ENCODE peak calls at places on chromosomes 7 and 10, in four cellular contexts. T, E, D and J are unnamed samples. For H3K27me3 and H3K9me3, the result is how much of the 10 kb centered on the place peaks cover.

GRCh38 chr7:130154501-130155317 is 50.5 kb downstream of the TMEM209 start:
- DNase-seq in T (no peak), E (peak), D (peak), J (peak)

GRCh38 chr7:13986208-13986607 is 3.3 kb downstream of the ETV1 start:
- DNase-seq in T (no peak), E (no peak), D (no peak), J (peak)

GRCh38 chr7:155494551-155494950 is 36.6 kb downstream of the EN2 start:
- DNase-seq in T (no peak), E (no peak), D (no peak), J (no peak)

GRCh38 chr7:93016085-93016471 is 101.7 kb downstream of the SAMD9 start:
- DNase-seq in T (no peak), E (no peak), D (no peak), J (peak)

GRCh38 chr7:69859342-69859741 is 261.1 kb downstream of the AUTS2 start:
- DNase-seq in T (no peak), E (no peak), D (no peak), J (no peak)

GRCh38 chr7:128671992-128672391 is at the start of gene GARIN1A:
- DNase-seq in T (no peak), E (no peak), D (no peak), J (no peak)

GRCh38 chr10:70007116-70007820 is 45.4 kb upstream of the MACROH2A2 start:
- DNase-seq in T (no peak), E (no peak), D (no peak), J (peak)

GRCh38 chr7:29607889-29608288 is 44.3 kb downstream of the PRR15 start:
- DNase-seq in T (no peak), E (no peak), D (no peak), J (no peak)

GRCh38 chr10:75935650-75936400 is 504.4 kb downstream of the LRMDA start:
- DNase-seq in T (no peak), E (no peak), D (no peak), J (no peak)

GRCh38 chr7:26436996-26437547 is 145.4 kb downstream of the SNX10 start:
- DNase-seq in T (no peak), E (no peak), D (no peak), J (no peak)

GRCh38 chr7:46463170-46463569 is 542.1 kb upstream of the IGFBP3 start:
- DNase-seq in T (no peak), E (no peak), D (no peak), J (no peak)

GRCh38 chr7:93948873-93949272 is 27.3 kb downstream of the GNG11 start:
- DNase-seq in T (no peak), E (no peak), D (no peak), J (no peak)

GRCh38 chr7:4470246-4470645 is 211.8 kb upstream of the FOXK1 start:
- DNase-seq in T (no peak), E (no peak), D (no peak), J (peak)

GRCh38 chr10:61301560-61301959 is 151.6 kb downstream of the TMEM26 start:
- DNase-seq in T (peak), E (no peak), D (no peak), J (no peak)

GRCh38 chr10:23994459-23995046 is 214.4 kb upstream of the KIAA1217 start:
- DNase-seq in T (peak), E (peak), D (peak), J (peak)

GRCh38 chr7:85833071-85833470 is 646.2 kb upstream of the SEMA3D start:
- DNase-seq in T (no peak), E (no peak), D (no peak), J (no peak)

GRCh38 chr10:47336387-47337134 is 11.6 kb upstream of the RBP3 start:
- DNase-seq in T (no peak), E (peak), D (no peak), J (no peak)

GRCh38 chr7:99139031-99139430 is 4.9 kb downstream of the SMURF1 start:
- DNase-seq in T (no peak), E (no peak), D (no peak), J (no peak)

GRCh38 chr10:95438781-95439180 is 122.4 kb downstream of the SORBS1 start:
- DNase-seq in T (no peak), E (no peak), D (no peak), J (no peak)

GRCh38 chr10:35379226-35380137 is 43.2 kb downstream of the CCNY start:
- DNase-seq in T (no peak), E (peak), D (no peak), J (no peak)

GRCh38 chr7:135001390-135002165 is 15.3 kb downstream of the AGBL3 start:
- DNase-seq in T (no peak), E (no peak), D (no peak), J (peak)

GRCh38 chr7:115023219-115023618 is 101.3 kb downstream of the MDFIC start:
- DNase-seq in T (no peak), E (no peak), D (no peak), J (no peak)

GRCh38 chr10:49217645-49218044 is 29.5 kb upstream of the TMEM273 start:
- DNase-seq in T (no peak), E (no peak), D (no peak), J (no peak)

GRCh38 chr7:6232534-6232933 is 39.9 kb downstream of the CYTH3 start:
- DNase-seq in T (no peak), E (no peak), D (no peak), J (no peak)

GRCh38 chr7:142669074-142669654 is 80.1 kb upstream of the PRSS1 start:
- DNase-seq in T (peak), E (no peak), D (no peak), J (no peak)

GRCh38 chr7:153440781-153441180 is 611.4 kb upstream of the DPP6 start:
- DNase-seq in T (no peak), E (no peak), D (no peak), J (no peak)

GRCh38 chr10:73785721-73786511 is 510 bp downstream of the ZSWIM8 start:
- DNase-seq in T (no peak), E (peak), D (peak), J (peak)

GRCh38 chr10:100776671-100777070 is 31.3 kb downstream of the PAX2 start:
- DNase-seq in T (no peak), E (no peak), D (no peak), J (no peak)

GRCh38 chr7:81007053-81007452 is 88.2 kb upstream of the SEMA3C start:
- DNase-seq in T (no peak), E (no peak), D (no peak), J (no peak)

GRCh38 chr10:13961096-13961495 is 369.6 kb downstream of the FRMD4A start:
- DNase-seq in T (no peak), E (no peak), D (no peak), J (peak)

GRCh38 chr10:11158080-11158479 is 140.4 kb downstream of the CELF2 start:
- DNase-seq in T (no peak), E (no peak), D (no peak), J (no peak)

GRCh38 chr7:115087437-115087836 is 165.5 kb downstream of the MDFIC start:
- DNase-seq in T (peak), E (no peak), D (peak), J (peak)

GRCh38 chr7:151744656-151745055 is 132.3 kb downstream of the PRKAG2 start:
- DNase-seq in T (no peak), E (no peak), D (no peak), J (no peak)
- H3K27me3 ChIP-seq in T (under half), E (under half), D (under half), J (under half)

GRCh38 chr7:158458716-158459282 is 128.8 kb downstream of the PTPRN2 start:
- DNase-seq in T (no peak), E (no peak), D (no peak), J (no peak)

GRCh38 chr7:158461824-158462223 is 125.8 kb downstream of the PTPRN2 start:
- DNase-seq in T (no peak), E (no peak), D (no peak), J (no peak)

GRCh38 chr7:158467562-158467961 is 120.1 kb downstream of the PTPRN2 start:
- DNase-seq in T (no peak), E (no peak), D (no peak), J (no peak)

GRCh38 chr7:158460665-158461064 is 127.0 kb downstream of the PTPRN2 start:
- DNase-seq in T (no peak), E (no peak), D (no peak), J (no peak)

DNA sequence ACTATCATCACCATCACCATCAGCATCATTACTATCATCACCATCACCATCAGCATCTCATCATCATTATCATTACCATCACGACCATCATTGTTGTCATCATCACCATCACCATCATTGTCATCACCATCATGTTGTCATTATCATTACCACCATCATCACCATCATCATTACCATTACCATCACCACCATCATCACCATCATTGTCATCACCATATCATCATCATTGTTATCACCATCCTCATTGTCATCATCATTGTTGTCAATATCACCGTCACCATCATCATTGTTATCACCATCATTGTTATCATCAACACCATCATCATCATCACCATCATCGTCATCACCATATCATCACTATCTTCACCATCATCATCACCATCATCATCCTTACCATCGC is 124.3 kb downstream of the PTPRN2 start:
- DNase-seq in T (no peak), E (no peak), D (no peak), J (no peak)
- H3K9me3 ChIP-seq in T (under half), E (under half), D (under half), J (under half)

DNA sequence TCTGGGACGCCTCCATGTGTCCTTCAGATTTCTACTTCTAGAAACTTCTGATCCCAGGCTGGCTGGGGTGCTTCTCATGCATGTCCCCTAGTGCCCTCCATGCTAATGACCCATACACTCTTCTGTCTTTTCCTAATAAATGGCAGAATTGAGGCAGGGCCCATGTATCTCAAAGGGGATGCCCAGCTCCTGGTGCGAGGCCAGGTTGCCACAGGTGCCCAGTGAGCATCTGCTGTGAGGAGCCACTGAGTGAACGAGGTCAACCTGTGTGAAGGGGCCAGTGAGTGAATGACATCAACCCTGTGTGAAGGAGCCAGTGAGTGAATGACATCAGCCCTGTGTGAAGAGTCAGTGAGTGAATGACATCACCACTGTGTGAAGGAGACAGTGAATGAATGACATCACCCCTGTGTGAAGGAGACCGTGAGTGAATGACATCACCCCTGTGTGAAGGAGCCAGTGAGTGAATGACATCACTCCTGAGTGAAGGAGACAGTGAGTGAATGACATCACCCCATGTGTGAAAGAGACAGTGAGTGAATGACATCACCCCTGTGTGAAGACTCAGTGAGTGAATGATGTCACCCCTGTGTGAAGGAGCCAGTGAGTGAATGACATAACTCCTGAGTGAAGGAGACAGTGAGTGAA is 478.9 kb downstream of the PTPRN2 start:
- DNase-seq in T (no peak), E (no peak), D (no peak), J (no peak)
- H3K4me3 ChIP-seq in T (no peak), E (no peak), D (no peak), J (no peak)

DNA sequence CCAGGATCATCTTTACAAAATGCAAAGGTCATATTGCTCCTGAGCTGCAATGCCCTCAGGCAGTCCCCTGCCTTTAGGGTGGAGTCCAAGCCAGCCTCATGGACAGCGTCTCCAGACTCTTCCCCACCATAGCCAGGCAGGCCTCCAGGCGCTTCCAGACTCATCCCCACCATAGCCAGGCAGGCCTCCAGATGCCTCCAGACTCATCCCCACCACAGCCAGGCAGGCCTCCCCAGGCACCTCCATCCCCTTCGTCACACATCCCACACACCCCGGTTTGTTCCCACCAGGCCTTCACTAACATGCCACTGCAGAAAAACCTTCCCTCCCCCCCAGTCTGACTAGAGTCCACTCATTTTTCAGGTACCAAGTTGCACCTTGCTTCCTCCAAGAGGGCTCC is 70.1 kb downstream of the PTPRN2 start:
- DNase-seq in T (no peak), E (peak), D (no peak), J (no peak)
- H3K27me3 ChIP-seq in T (under half), E (under half), D (under half), J (under half)

GRCh38 chr7:17444151-17444550 is 145.7 kb downstream of the AHR start:
- DNase-seq in T (no peak), E (no peak), D (no peak), J (no peak)
- H3K9me3 ChIP-seq in T (under half), E (under half), D (under half), J (under half)